ENCODE peak calls at places on chromosomes 4 and X, in nine cellular contexts. One of them, this sample, is unnamed.

GRCh38 chr4:74933562-74934015 is 673 bp downstream of the PARM1 start:
- DNase-seq in activated B cell treated with CpG ODN at 0.5 μM for 24 hours: no peak
- DNase-seq in AG08395: no peak
- DNase-seq in DMS153: no peak
- DNase-seq in hippocampal formation: peak; percentile 18
- DNase-seq in stimulated activated CD4-positive, alpha-beta T cell treated with anti-CD3 and anti-CD28 coated beads, Interleukin-2, amount 100 ng/mL, for 24 hours: peak; percentile 3
- DNase-seq in T-helper 17 cell: no peak
- DNase-seq in mucosa of descending colon: peak; percentile 61
- DNase-seq in dorsolateral prefrontal cortex: no peak
- DNase-seq in this sample: no peak

GRCh38 chr4:114782842-114783595 is 184.4 kb downstream of the UGT8 start:
- DNase-seq in activated B cell treated with CpG ODN at 0.5 μM for 24 hours: no peak
- DNase-seq in AG08395: no peak
- DNase-seq in DMS153: peak; percentile 81
- DNase-seq in hippocampal formation: no peak
- DNase-seq in stimulated activated CD4-positive, alpha-beta T cell treated with anti-CD3 and anti-CD28 coated beads, Interleukin-2, amount 100 ng/mL, for 24 hours: no peak
- DNase-seq in T-helper 17 cell: no peak
- DNase-seq in mucosa of descending colon: no peak
- DNase-seq in dorsolateral prefrontal cortex: no peak
- DNase-seq in this sample: no peak

GRCh38 chr4:94457692-94458106 is 6.0 kb downstream of the PDLIM5 start:
- DNase-seq in activated B cell treated with CpG ODN at 0.5 μM for 24 hours: no peak
- DNase-seq in AG08395: no peak
- DNase-seq in DMS153: no peak
- DNase-seq in hippocampal formation: peak; percentile 8
- DNase-seq in stimulated activated CD4-positive, alpha-beta T cell treated with anti-CD3 and anti-CD28 coated beads, Interleukin-2, amount 100 ng/mL, for 24 hours: no peak
- DNase-seq in T-helper 17 cell: no peak
- DNase-seq in mucosa of descending colon: no peak
- DNase-seq in dorsolateral prefrontal cortex: no peak
- DNase-seq in this sample: no peak

GRCh38 chrX:40167240-40168182 is 69.8 kb upstream of the BCOR start:
- DNase-seq in activated B cell treated with CpG ODN at 0.5 μM for 24 hours: no peak
- DNase-seq in AG08395: no peak
- DNase-seq in DMS153: peak; percentile 50
- DNase-seq in hippocampal formation: no peak
- DNase-seq in stimulated activated CD4-positive, alpha-beta T cell treated with anti-CD3 and anti-CD28 coated beads, Interleukin-2, amount 100 ng/mL, for 24 hours: no peak
- DNase-seq in T-helper 17 cell: no peak
- DNase-seq in mucosa of descending colon: peak; percentile 51
- DNase-seq in dorsolateral prefrontal cortex: peak; percentile 38
- DNase-seq in this sample: no peak

GRCh38 chr4:125045311-125045710 is 269.4 kb upstream of the FAT4 start:
- DNase-seq in activated B cell treated with CpG ODN at 0.5 μM for 24 hours: no peak
- DNase-seq in AG08395: no peak
- DNase-seq in DMS153: no peak
- DNase-seq in hippocampal formation: no peak
- DNase-seq in stimulated activated CD4-positive, alpha-beta T cell treated with anti-CD3 and anti-CD28 coated beads, Interleukin-2, amount 100 ng/mL, for 24 hours: no peak
- DNase-seq in T-helper 17 cell: no peak
- DNase-seq in mucosa of descending colon: no peak
- DNase-seq in dorsolateral prefrontal cortex: no peak
- DNase-seq in this sample: no peak

GRCh38 chrX:10833299-10834169 is 213.1 kb upstream of the MID1 start:
- DNase-seq in activated B cell treated with CpG ODN at 0.5 μM for 24 hours: no peak
- DNase-seq in AG08395: peak; percentile 27
- DNase-seq in DMS153: peak; percentile 38
- DNase-seq in hippocampal formation: no peak
- DNase-seq in stimulated activated CD4-positive, alpha-beta T cell treated with anti-CD3 and anti-CD28 coated beads, Interleukin-2, amount 100 ng/mL, for 24 hours: no peak
- DNase-seq in T-helper 17 cell: no peak
- DNase-seq in mucosa of descending colon: peak; percentile 74
- DNase-seq in dorsolateral prefrontal cortex: no peak
- DNase-seq in this sample: peak; percentile 4

GRCh38 chr4:145623831-145624230 is 4.6 kb downstream of the MMAA start:
- DNase-seq in activated B cell treated with CpG ODN at 0.5 μM for 24 hours: no peak
- DNase-seq in AG08395: peak; percentile 6
- DNase-seq in DMS153: no peak
- DNase-seq in hippocampal formation: no peak
- DNase-seq in stimulated activated CD4-positive, alpha-beta T cell treated with anti-CD3 and anti-CD28 coated beads, Interleukin-2, amount 100 ng/mL, for 24 hours: no peak
- DNase-seq in T-helper 17 cell: no peak
- DNase-seq in mucosa of descending colon: no peak
- DNase-seq in dorsolateral prefrontal cortex: no peak
- DNase-seq in this sample: no peak

GRCh38 chrX:149060921-149061320 is 444.2 kb downstream of the IDS start:
- DNase-seq in activated B cell treated with CpG ODN at 0.5 μM for 24 hours: no peak
- DNase-seq in AG08395: peak; percentile 74
- DNase-seq in DMS153: no peak
- DNase-seq in hippocampal formation: no peak
- DNase-seq in stimulated activated CD4-positive, alpha-beta T cell treated with anti-CD3 and anti-CD28 coated beads, Interleukin-2, amount 100 ng/mL, for 24 hours: no peak
- DNase-seq in T-helper 17 cell: no peak
- DNase-seq in mucosa of descending colon: no peak
- DNase-seq in dorsolateral prefrontal cortex: no peak
- DNase-seq in this sample: no peak

GRCh38 chrX:36684053-36684452 is 324.1 kb upstream of the FAM47C start:
- DNase-seq in activated B cell treated with CpG ODN at 0.5 μM for 24 hours: no peak
- DNase-seq in AG08395: no peak
- DNase-seq in DMS153: no peak
- DNase-seq in hippocampal formation: no peak
- DNase-seq in stimulated activated CD4-positive, alpha-beta T cell treated with anti-CD3 and anti-CD28 coated beads, Interleukin-2, amount 100 ng/mL, for 24 hours: no peak
- DNase-seq in T-helper 17 cell: no peak
- DNase-seq in mucosa of descending colon: no peak
- DNase-seq in dorsolateral prefrontal cortex: no peak
- DNase-seq in this sample: no peak

GRCh38 chrX:23666282-23666681 is 1.0 kb upstream of the PRDX4 start:
- DNase-seq in activated B cell treated with CpG ODN at 0.5 μM for 24 hours: no peak
- DNase-seq in AG08395: no peak
- DNase-seq in DMS153: no peak
- DNase-seq in hippocampal formation: no peak
- DNase-seq in stimulated activated CD4-positive, alpha-beta T cell treated with anti-CD3 and anti-CD28 coated beads, Interleukin-2, amount 100 ng/mL, for 24 hours: no peak
- DNase-seq in T-helper 17 cell: no peak
- DNase-seq in mucosa of descending colon: peak; percentile 26
- DNase-seq in dorsolateral prefrontal cortex: no peak
- DNase-seq in this sample: no peak

GRCh38 chr4:95758001-95758400 is 81.9 kb upstream of the PDHA2 start:
- DNase-seq in activated B cell treated with CpG ODN at 0.5 μM for 24 hours: no peak
- DNase-seq in AG08395: no peak
- DNase-seq in DMS153: no peak
- DNase-seq in hippocampal formation: no peak
- DNase-seq in stimulated activated CD4-positive, alpha-beta T cell treated with anti-CD3 and anti-CD28 coated beads, Interleukin-2, amount 100 ng/mL, for 24 hours: no peak
- DNase-seq in T-helper 17 cell: no peak
- DNase-seq in mucosa of descending colon: no peak
- DNase-seq in dorsolateral prefrontal cortex: no peak
- DNase-seq in this sample: no peak

GRCh38 chr4:77385124-77385969 is 220.3 kb upstream of the CXCL13 start:
- DNase-seq in activated B cell treated with CpG ODN at 0.5 μM for 24 hours: peak; percentile 36
- DNase-seq in AG08395: peak; percentile 81
- DNase-seq in DMS153: peak; percentile 57
- DNase-seq in hippocampal formation: peak; percentile 61
- DNase-seq in stimulated activated CD4-positive, alpha-beta T cell treated with anti-CD3 and anti-CD28 coated beads, Interleukin-2, amount 100 ng/mL, for 24 hours: peak; percentile 63
- DNase-seq in T-helper 17 cell: peak; percentile 12
- DNase-seq in mucosa of descending colon: peak; percentile 56
- DNase-seq in dorsolateral prefrontal cortex: peak; percentile 76
- DNase-seq in this sample: peak; percentile 59

GRCh38 chrX:68647156-68647957 is at the start of gene STARD8:
- DNase-seq in activated B cell treated with CpG ODN at 0.5 μM for 24 hours: no peak
- DNase-seq in AG08395: peak; percentile 70
- DNase-seq in DMS153: no peak
- DNase-seq in hippocampal formation: peak; percentile 5
- DNase-seq in stimulated activated CD4-positive, alpha-beta T cell treated with anti-CD3 and anti-CD28 coated beads, Interleukin-2, amount 100 ng/mL, for 24 hours: no peak
- DNase-seq in T-helper 17 cell: no peak
- DNase-seq in mucosa of descending colon: peak; percentile 23
- DNase-seq in dorsolateral prefrontal cortex: no peak
- DNase-seq in this sample: peak; percentile 12

GRCh38 chrX:47112316-47112954 is 32.1 kb downstream of the NDUFB11 start:
- DNase-seq in activated B cell treated with CpG ODN at 0.5 μM for 24 hours: no peak
- DNase-seq in AG08395: no peak
- DNase-seq in DMS153: no peak
- DNase-seq in hippocampal formation: no peak
- DNase-seq in stimulated activated CD4-positive, alpha-beta T cell treated with anti-CD3 and anti-CD28 coated beads, Interleukin-2, amount 100 ng/mL, for 24 hours: no peak
- DNase-seq in T-helper 17 cell: no peak
- DNase-seq in mucosa of descending colon: no peak
- DNase-seq in dorsolateral prefrontal cortex: no peak
- DNase-seq in this sample: no peak

GRCh38 chrX:9133426-9133825 is 99.5 kb upstream of the FAM9B start:
- DNase-seq in activated B cell treated with CpG ODN at 0.5 μM for 24 hours: no peak
- DNase-seq in AG08395: peak; percentile 25
- DNase-seq in DMS153: no peak
- DNase-seq in hippocampal formation: no peak
- DNase-seq in stimulated activated CD4-positive, alpha-beta T cell treated with anti-CD3 and anti-CD28 coated beads, Interleukin-2, amount 100 ng/mL, for 24 hours: no peak
- DNase-seq in T-helper 17 cell: no peak
- DNase-seq in mucosa of descending colon: no peak
- DNase-seq in dorsolateral prefrontal cortex: no peak
- DNase-seq in this sample: no peak

GRCh38 chr4:39718366-39719323 is 20.7 kb downstream of the UBE2K start:
- DNase-seq in activated B cell treated with CpG ODN at 0.5 μM for 24 hours: no peak
- DNase-seq in AG08395: no peak
- DNase-seq in DMS153: no peak
- DNase-seq in hippocampal formation: no peak
- DNase-seq in stimulated activated CD4-positive, alpha-beta T cell treated with anti-CD3 and anti-CD28 coated beads, Interleukin-2, amount 100 ng/mL, for 24 hours: no peak
- DNase-seq in T-helper 17 cell: no peak
- DNase-seq in mucosa of descending colon: no peak
- DNase-seq in dorsolateral prefrontal cortex: no peak
- DNase-seq in this sample: no peak

GRCh38 chrX:3518870-3519269 is 172.4 kb upstream of the MXRA5 start:
- DNase-seq in activated B cell treated with CpG ODN at 0.5 μM for 24 hours: no peak
- DNase-seq in AG08395: peak; percentile 78
- DNase-seq in DMS153: no peak
- DNase-seq in hippocampal formation: no peak
- DNase-seq in stimulated activated CD4-positive, alpha-beta T cell treated with anti-CD3 and anti-CD28 coated beads, Interleukin-2, amount 100 ng/mL, for 24 hours: no peak
- DNase-seq in T-helper 17 cell: no peak
- DNase-seq in mucosa of descending colon: peak; percentile 14
- DNase-seq in dorsolateral prefrontal cortex: no peak
- DNase-seq in this sample: no peak

GRCh38 chrX:119734897-119735339 is 23.5 kb upstream of the SOWAHD start:
- DNase-seq in activated B cell treated with CpG ODN at 0.5 μM for 24 hours: no peak
- DNase-seq in AG08395: no peak
- DNase-seq in DMS153: peak; percentile 48
- DNase-seq in hippocampal formation: peak; percentile 31
- DNase-seq in stimulated activated CD4-positive, alpha-beta T cell treated with anti-CD3 and anti-CD28 coated beads, Interleukin-2, amount 100 ng/mL, for 24 hours: no peak
- DNase-seq in T-helper 17 cell: no peak
- DNase-seq in mucosa of descending colon: peak; percentile 25
- DNase-seq in dorsolateral prefrontal cortex: no peak
- DNase-seq in this sample: no peak

GRCh38 chrX:40041915-40042314 is 55.8 kb downstream of the BCOR start:
- DNase-seq in activated B cell treated with CpG ODN at 0.5 μM for 24 hours: no peak
- DNase-seq in AG08395: no peak
- DNase-seq in DMS153: no peak
- DNase-seq in hippocampal formation: no peak
- DNase-seq in stimulated activated CD4-positive, alpha-beta T cell treated with anti-CD3 and anti-CD28 coated beads, Interleukin-2, amount 100 ng/mL, for 24 hours: no peak
- DNase-seq in T-helper 17 cell: no peak
- DNase-seq in mucosa of descending colon: no peak
- DNase-seq in dorsolateral prefrontal cortex: no peak
- DNase-seq in this sample: no peak

GRCh38 chr4:153241970-153242847 is 38.0 kb downstream of the TRIM2 start:
- DNase-seq in activated B cell treated with CpG ODN at 0.5 μM for 24 hours: no peak
- DNase-seq in AG08395: no peak
- DNase-seq in DMS153: peak; percentile 9
- DNase-seq in hippocampal formation: no peak
- DNase-seq in stimulated activated CD4-positive, alpha-beta T cell treated with anti-CD3 and anti-CD28 coated beads, Interleukin-2, amount 100 ng/mL, for 24 hours: no peak
- DNase-seq in T-helper 17 cell: no peak
- DNase-seq in mucosa of descending colon: no peak
- DNase-seq in dorsolateral prefrontal cortex: no peak
- DNase-seq in this sample: no peak

GRCh38 chrX:97547873-97548578 is 664.3 kb downstream of the RPA4 start:
- DNase-seq in activated B cell treated with CpG ODN at 0.5 μM for 24 hours: no peak
- DNase-seq in AG08395: no peak
- DNase-seq in DMS153: no peak
- DNase-seq in hippocampal formation: no peak
- DNase-seq in stimulated activated CD4-positive, alpha-beta T cell treated with anti-CD3 and anti-CD28 coated beads, Interleukin-2, amount 100 ng/mL, for 24 hours: no peak
- DNase-seq in T-helper 17 cell: no peak
- DNase-seq in mucosa of descending colon: no peak
- DNase-seq in dorsolateral prefrontal cortex: no peak
- DNase-seq in this sample: no peak

GRCh38 chrX:18899796-18900380 is 84.0 kb downstream of the PHKA2 start:
- DNase-seq in activated B cell treated with CpG ODN at 0.5 μM for 24 hours: no peak
- DNase-seq in AG08395: peak; percentile 19
- DNase-seq in DMS153: no peak
- DNase-seq in hippocampal formation: no peak
- DNase-seq in stimulated activated CD4-positive, alpha-beta T cell treated with anti-CD3 and anti-CD28 coated beads, Interleukin-2, amount 100 ng/mL, for 24 hours: peak; percentile 6
- DNase-seq in T-helper 17 cell: no peak
- DNase-seq in mucosa of descending colon: no peak
- DNase-seq in dorsolateral prefrontal cortex: peak; percentile 48
- DNase-seq in this sample: no peak

GRCh38 chr4:136319789-136320470 is 1212.4 kb downstream of the PCDH18 start:
- DNase-seq in activated B cell treated with CpG ODN at 0.5 μM for 24 hours: no peak
- DNase-seq in AG08395: no peak
- DNase-seq in DMS153: no peak
- DNase-seq in hippocampal formation: no peak
- DNase-seq in stimulated activated CD4-positive, alpha-beta T cell treated with anti-CD3 and anti-CD28 coated beads, Interleukin-2, amount 100 ng/mL, for 24 hours: no peak
- DNase-seq in T-helper 17 cell: no peak
- DNase-seq in mucosa of descending colon: no peak
- DNase-seq in dorsolateral prefrontal cortex: no peak
- DNase-seq in this sample: no peak

GRCh38 chr4:77141964-77142641 is 14.9 kb upstream of the CCNG2 start:
- DNase-seq in activated B cell treated with CpG ODN at 0.5 μM for 24 hours: no peak
- DNase-seq in AG08395: no peak
- DNase-seq in DMS153: no peak
- DNase-seq in hippocampal formation: no peak
- DNase-seq in stimulated activated CD4-positive, alpha-beta T cell treated with anti-CD3 and anti-CD28 coated beads, Interleukin-2, amount 100 ng/mL, for 24 hours: no peak
- DNase-seq in T-helper 17 cell: no peak
- DNase-seq in mucosa of descending colon: no peak
- DNase-seq in dorsolateral prefrontal cortex: no peak
- DNase-seq in this sample: no peak

GRCh38 chrX:13983734-13984133 is 46.0 kb downstream of the GEMIN8 start:
- DNase-seq in activated B cell treated with CpG ODN at 0.5 μM for 24 hours: no peak
- DNase-seq in AG08395: no peak
- DNase-seq in DMS153: no peak
- DNase-seq in hippocampal formation: no peak
- DNase-seq in stimulated activated CD4-positive, alpha-beta T cell treated with anti-CD3 and anti-CD28 coated beads, Interleukin-2, amount 100 ng/mL, for 24 hours: no peak
- DNase-seq in T-helper 17 cell: no peak
- DNase-seq in mucosa of descending colon: no peak
- DNase-seq in dorsolateral prefrontal cortex: no peak
- DNase-seq in this sample: no peak